ENCODE peak calls at places on chromosomes 16 and 17, in nine cellular contexts. O is NCI-H1436 treated with DMSO at 0.1 percent for 48 hours; D is prostate gland; F is M059J; T is GM12878; A is stimulated activated CD8-positive, alpha-beta memory T cell treated with anti-CD3 and anti-CD28 coated beads, Interleukin-15, amount 100 ng/mL, for 48 hours; M is chondrocyte; I is stimulated activated CD4-positive, alpha-beta T cell treated with anti-CD3 and anti-CD28 coated beads, TNF-alpha, amount 100 ng/mL, for 48 hours; N is activated CD4-positive, alpha-beta T cell treated with anti-CD3 and anti-CD28 coated beads for 48 hours. H is an unnamed sample.
A peak's percentile ranks its signal among the peaks of the same experiment; 100 is the strongest.

GRCh38 chr17:57727776-57728175 is 17.3 kb downstream of the CCDC182 start:
- DNase-seq in N (no peak), M (no peak), D (no peak), I (no peak), O (no peak), A (no peak), F (peak; percentile 2), T (no peak), H (no peak)

GRCh38 chr17:33520404-33521032 is 227.4 kb upstream of the ASIC2 start:
- DNase-seq in N (peak; percentile 68), A (peak; percentile 16), F (no peak), O (no peak), T (no peak), D (peak; percentile 30), M (no peak), I (peak; percentile 18), H (peak; percentile 9)

GRCh38 chr16:10126686-10127085 is 55.5 kb downstream of the GRIN2A start:
- DNase-seq in D (no peak), A (no peak), O (no peak), M (no peak), I (no peak), N (no peak), F (peak; percentile 96), T (no peak), H (peak; percentile 87)

GRCh38 chr17:21190078-21190477 is 23.9 kb downstream of the TMEM11 start:
- DNase-seq in D (no peak), I (no peak), M (no peak), N (no peak), T (no peak), F (no peak), A (no peak), O (no peak), H (no peak)

GRCh38 chr16:4799171-4799855 is 3.1 kb downstream of the ROGDI start:
- DNase-seq in F (no peak), O (no peak), A (no peak), I (no peak), T (no peak), N (no peak), M (no peak), D (no peak), H (no peak)

GRCh38 chr16:68756250-68757051 is 19.4 kb downstream of the CDH1 start:
- DNase-seq in F (peak; percentile 44), A (peak; percentile 63), I (peak; percentile 76), N (peak; percentile 90), D (peak; percentile 69), O (peak; percentile 94), T (peak; percentile 94), M (no peak), H (no peak)

GRCh38 chr16:25627641-25628040 is 64.1 kb upstream of the HS3ST4 start:
- DNase-seq in O (no peak), I (no peak), T (no peak), A (no peak), F (no peak), D (no peak), M (no peak), N (no peak), H (no peak)

GRCh38 chr16:69111831-69112230 is 6.4 kb downstream of the HAS3 start:
- DNase-seq in I (no peak), D (no peak), A (no peak), O (no peak), N (no peak), T (no peak), F (no peak), M (peak; percentile 51), H (no peak)

GRCh38 chr17:44605116-44605505 is 47.8 kb downstream of the FZD2 start:
- DNase-seq in I (no peak), D (no peak), N (no peak), M (no peak), A (no peak), T (no peak), F (no peak), O (no peak), H (no peak)

GRCh38 chr16:88376835-88377726 is 5.7 kb upstream of the ZNF469 start:
- DNase-seq in D (no peak), M (peak; percentile 84), I (no peak), T (no peak), F (no peak), N (no peak), O (no peak), A (no peak), H (peak; percentile 71)

GRCh38 chr16:1863681-1864460 is 8.1 kb downstream of the MEIOB start:
- DNase-seq in D (no peak), F (peak; percentile 31), O (no peak), I (no peak), T (no peak), A (no peak), N (no peak), M (no peak), H (peak; percentile 58)

GRCh38 chr16:28990375-28991040 is 5.7 kb downstream of the LAT start:
- DNase-seq in M (no peak), T (no peak), D (no peak), O (no peak), A (no peak), I (peak; percentile 66), F (no peak), N (peak; percentile 83), H (no peak)

GRCh38 chr17:40936437-40936971 is 942 bp downstream of the KRT23 start:
- DNase-seq in M (no peak), I (no peak), D (peak; percentile 36), N (no peak), O (no peak), A (no peak), T (no peak), F (no peak), H (no peak)

GRCh38 chr16:23597003-23597756 is 1.1 kb upstream of the NDUFAB1 start:
- DNase-seq in F (peak; percentile 32), O (no peak), A (no peak), N (peak; percentile 28), M (no peak), T (no peak), D (no peak), I (no peak), H (peak; percentile 15)

GRCh38 chr17:7881655-7882054 is 6.9 kb upstream of the CHD3 start:
- DNase-seq in O (no peak), N (no peak), F (no peak), A (no peak), T (no peak), I (no peak), D (peak; percentile 67), M (no peak), H (peak; percentile 21)

GRCh38 chr16:31284926-31285325 is 25.2 kb downstream of the ITGAM start:
- DNase-seq in I (no peak), F (no peak), A (no peak), T (no peak), M (no peak), O (no peak), N (no peak), D (no peak), H (no peak)